ENCODE peak calls at places on chromosome 6, in six cellular contexts. One of them, this sample, is unnamed.
A peak's percentile ranks its signal among the peaks of the same experiment; 100 is the strongest.

GRCh38 chr6:166910601-166911000 is 45.7 kb downstream of the RNASET2 start:
- DNase-seq in GM23338: no peak
- DNase-seq in WTC11: no peak
- DNase-seq in GM06990: no peak
- DNase-seq in GM03348: peak; percentile 2
- DNase-seq in right lobe of liver: no peak
- DNase-seq in this sample: no peak

GRCh38 chr6:170459451-170459850 is 93.7 kb downstream of the PSMB1 start:
- DNase-seq in right lobe of liver: no peak
- DNase-seq in GM23338: no peak
- DNase-seq in GM06990: no peak
- DNase-seq in GM03348: peak; percentile 44
- DNase-seq in WTC11: no peak
- DNase-seq in this sample: no peak

GRCh38 chr6:26327450-26328264 is 37.3 kb upstream of the BTN3A2 start:
- DNase-seq in right lobe of liver: no peak
- DNase-seq in GM03348: peak; percentile 10
- DNase-seq in GM23338: peak; percentile 83
- DNase-seq in WTC11: peak; percentile 88
- DNase-seq in GM06990: peak; percentile 72
- DNase-seq in this sample: peak; percentile 85

GRCh38 chr6:6966569-6966968 is 141.2 kb upstream of the RREB1 start:
- DNase-seq in GM06990: no peak
- DNase-seq in right lobe of liver: no peak
- DNase-seq in GM23338: no peak
- DNase-seq in GM03348: no peak
- DNase-seq in WTC11: no peak
- DNase-seq in this sample: no peak

GRCh38 chr6:118712955-118713354 is 61.6 kb upstream of the CEP85L start:
- DNase-seq in GM03348: peak; percentile 75
- DNase-seq in GM23338: no peak
- DNase-seq in right lobe of liver: no peak
- DNase-seq in GM06990: no peak
- DNase-seq in WTC11: no peak
- DNase-seq in this sample: no peak

GRCh38 chr6:121691126-121691540 is 255.7 kb downstream of the GJA1 start:
- DNase-seq in GM03348: peak; percentile 24
- DNase-seq in right lobe of liver: no peak
- DNase-seq in WTC11: no peak
- DNase-seq in GM06990: no peak
- DNase-seq in GM23338: no peak
- DNase-seq in this sample: no peak

GRCh38 chr6:110495949-110496348 is 19.5 kb upstream of the SLC22A16 start:
- DNase-seq in GM06990: no peak
- DNase-seq in WTC11: no peak
- DNase-seq in right lobe of liver: no peak
- DNase-seq in GM23338: no peak
- DNase-seq in GM03348: no peak
- DNase-seq in this sample: no peak

GRCh38 chr6:1190361-1190760 is 121.5 kb upstream of the FOXQ1 start:
- DNase-seq in GM06990: no peak
- DNase-seq in WTC11: no peak
- DNase-seq in right lobe of liver: no peak
- DNase-seq in GM23338: no peak
- DNase-seq in GM03348: peak; percentile 86
- DNase-seq in this sample: no peak